ENCODE peak calls at places on chromosomes 1 and 21, in eight cellular contexts. J, Q, P, B, W, T, D and N are unnamed samples.

GRCh38 chr1:173364827-173365226 is 112.3 kb upstream of the PRDX6 start:
- DNase-seq in D (no peak), P (no peak), J (no peak), T (no peak), W (no peak), B (no peak), Q (peak), N (no peak)

GRCh38 chr1:203325004-203325417 is 19.7 kb downstream of the BTG2 start:
- DNase-seq in Q (no peak), J (peak), W (peak), T (peak), P (peak), D (no peak), B (no peak), N (peak)

GRCh38 chr21:27275294-27275927 is 308.5 kb upstream of the ADAMTS5 start:
- DNase-seq in P (no peak), W (no peak), J (peak), Q (peak), T (no peak), D (no peak), B (no peak), N (no peak)

GRCh38 chr1:27577504-27578188 is 26.3 kb downstream of the AHDC1 start:
- DNase-seq in Q (no peak), J (no peak), D (no peak), P (no peak), T (no peak), W (no peak), B (no peak), N (no peak)

GRCh38 chr1:111963985-111964738 is 25.3 kb downstream of the KCND3 start:
- DNase-seq in T (no peak), J (no peak), P (no peak), B (no peak), D (no peak), W (no peak), Q (no peak), N (no peak)

GRCh38 chr1:17161137-17161700 is 42.0 kb upstream of the PADI2 start:
- DNase-seq in J (peak), W (no peak), B (no peak), Q (peak), T (no peak), D (no peak), P (peak), N (no peak)

GRCh38 chr1:109975718-109976117 is 8.8 kb upstream of the AHCYL1 start:
- DNase-seq in W (no peak), T (no peak), Q (peak), P (no peak), B (no peak), D (no peak), J (peak), N (no peak)

GRCh38 chr1:233252436-233252835 is 43.1 kb downstream of the PCNX2 start:
- DNase-seq in W (no peak), B (no peak), T (no peak), P (no peak), J (no peak), Q (no peak), D (no peak), N (no peak)

GRCh38 chr1:244302889-244303609 is 148.7 kb downstream of the ADSS2 start:
- DNase-seq in P (no peak), B (peak), J (peak), W (peak), Q (peak), D (no peak), T (no peak), N (no peak)

GRCh38 chr1:149995927-149996326 is 14.6 kb downstream of the OTUD7B start:
- DNase-seq in W (no peak), D (no peak), Q (peak), P (no peak), B (no peak), J (peak), T (no peak), N (no peak)

GRCh38 chr1:61951731-61952585 is 209.7 kb downstream of the PATJ start:
- DNase-seq in J (peak), Q (peak), B (no peak), T (no peak), D (no peak), W (no peak), P (peak), N (peak)

GRCh38 chr1:40363721-40364120 is 9.8 kb upstream of the SMAP2 start:
- DNase-seq in Q (no peak), J (no peak), B (no peak), W (no peak), T (no peak), D (no peak), P (no peak), N (no peak)

GRCh38 chr1:241356519-241357365 is at the start of gene RGS7:
- DNase-seq in T (no peak), J (peak), P (peak), D (peak), Q (peak), B (peak), W (peak), N (peak)

GRCh38 chr1:170670751-170671628 is 7.1 kb downstream of the PRRX1 start:
- DNase-seq in P (no peak), B (peak), T (no peak), J (no peak), D (no peak), Q (peak), W (peak), N (peak)

GRCh38 chr1:248817065-248817464 is 8.7 kb downstream of the SH3BP5L start:
- DNase-seq in J (no peak), W (no peak), P (no peak), D (no peak), Q (no peak), T (no peak), B (no peak), N (no peak)

GRCh38 chr1:7620196-7620595 is 150.9 kb upstream of the VAMP3 start:
- DNase-seq in T (no peak), Q (no peak), D (no peak), P (no peak), W (no peak), J (no peak), B (no peak), N (no peak)

GRCh38 chr21:34280389-34280795 is 83.4 kb upstream of the KCNE2 start:
- DNase-seq in Q (no peak), P (no peak), W (peak), D (no peak), B (no peak), T (no peak), J (no peak), N (no peak)

GRCh38 chr1:183159960-183160359 is 26.1 kb upstream of the LAMC2 start:
- DNase-seq in T (no peak), W (no peak), P (no peak), D (no peak), B (peak), Q (peak), J (peak), N (peak)

GRCh38 chr1:1425426-1425752 is 4.3 kb upstream of the ANKRD65 start:
- DNase-seq in P (no peak), D (no peak), B (no peak), T (no peak), J (no peak), W (no peak), Q (no peak), N (no peak)

GRCh38 chr1:33459766-33460543 is 12.5 kb upstream of the ZSCAN20 start:
- DNase-seq in B (no peak), W (no peak), P (no peak), D (no peak), Q (peak), T (no peak), J (peak), N (no peak)

GRCh38 chr1:116950497-116951174 is 40.9 kb downstream of the PTGFRN start:
- DNase-seq in W (no peak), P (no peak), D (no peak), J (no peak), B (no peak), T (no peak), Q (peak), N (no peak)

GRCh38 chr1:16979475-16980327 is 719 bp downstream of the MFAP2 start:
- DNase-seq in J (no peak), D (no peak), B (no peak), Q (no peak), T (no peak), P (no peak), W (peak), N (peak)

GRCh38 chr21:38377165-38378093 is 120.6 kb downstream of the KCNJ15 start:
- DNase-seq in T (no peak), W (no peak), P (no peak), B (no peak), Q (no peak), D (no peak), J (peak), N (peak)

GRCh38 chr1:93735722-93736121 is 54.1 kb upstream of the BCAR3 start:
- DNase-seq in T (no peak), B (no peak), Q (peak), J (peak), P (no peak), D (no peak), W (no peak), N (no peak)

GRCh38 chr1:151175910-151176309 is at the start of gene TMOD4:
- DNase-seq in W (peak), D (peak), B (no peak), Q (no peak), J (no peak), P (no peak), T (no peak), N (peak)

GRCh38 chr1:9355503-9355902 is 62.8 kb downstream of the SPSB1 start:
- DNase-seq in B (no peak), Q (no peak), P (no peak), T (no peak), W (no peak), D (no peak), J (no peak), N (no peak)

GRCh38 chr1:72284398-72285073 is 2.2 kb upstream of the NEGR1 start:
- DNase-seq in Q (peak), W (peak), J (peak), P (peak), T (no peak), B (peak), D (peak), N (peak)

GRCh38 chr1:24022611-24023359 is 42.7 kb upstream of the SRSF10 start:
- DNase-seq in W (no peak), D (no peak), Q (peak), J (peak), T (no peak), P (no peak), B (no peak), N (peak)

GRCh38 chr1:36109041-36109679 is 15.9 kb downstream of the COL8A2 start:
- DNase-seq in P (no peak), J (peak), T (peak), B (no peak), W (no peak), D (no peak), Q (peak), N (no peak)

GRCh38 chr1:3061981-3062615 is 6.9 kb upstream of the PRDM16 start:
- DNase-seq in Q (no peak), P (no peak), W (no peak), B (peak), D (no peak), T (no peak), J (no peak), N (no peak)

GRCh38 chr21:42161401-42161956 is 57.5 kb upstream of the ABCG1 start:
- DNase-seq in Q (no peak), P (no peak), D (no peak), T (no peak), W (no peak), J (no peak), B (no peak), N (no peak)

GRCh38 chr1:13699510-13699909 is 478 bp upstream of the PRDM2 start:
- DNase-seq in T (no peak), D (no peak), Q (peak), B (no peak), P (no peak), J (peak), W (peak), N (no peak)

GRCh38 chr1:78370779-78371482 is 119.8 kb upstream of the PTGFR start:
- DNase-seq in T (no peak), B (no peak), P (no peak), D (no peak), J (peak), Q (peak), W (no peak), N (no peak)

GRCh38 chr1:7425771-7426170 is 345.3 kb upstream of the VAMP3 start:
- DNase-seq in T (no peak), D (no peak), B (no peak), Q (no peak), J (no peak), P (no peak), W (no peak), N (no peak)

GRCh38 chr1:41003127-41003639 is 18.3 kb downstream of the SLFNL1 start:
- DNase-seq in W (no peak), T (no peak), B (no peak), P (no peak), J (no peak), Q (no peak), D (no peak), N (no peak)

GRCh38 chr21:31426235-31426797 is 82.3 kb upstream of the TIAM1 start:
- DNase-seq in B (no peak), W (no peak), P (peak), J (no peak), D (no peak), Q (peak), T (no peak), N (no peak)

GRCh38 chr1:6040859-6041415 is 4.8 kb upstream of the KCNAB2 start:
- DNase-seq in T (no peak), J (no peak), D (no peak), P (no peak), Q (no peak), B (no peak), W (peak), N (no peak)